ENCODE peak calls at places on chromosomes 4 and X, in four cellular contexts. G is IMR-90, F is transverse colon, P is bronchial epithelial cell. H is an unnamed sample.

GRCh38 chr4:77818667-77819408 is at the start of gene CNOT6L:
- DNase-seq in G (peak; percentile 73), F (peak; percentile 78), P (peak; percentile 70), H (no peak)

GRCh38 chr4:164012396-164013027 is 518.0 kb downstream of the TMA16 start:
- DNase-seq in G (no peak), F (no peak), P (peak; percentile 46), H (no peak)

GRCh38 chr4:66681962-66682361 is 863.3 kb downstream of the CENPC start:
- DNase-seq in G (peak; percentile 3), F (no peak), P (peak; percentile 4), H (no peak)

GRCh38 chr4:67483868-67484602 is 61.3 kb downstream of the CENPC start:
- DNase-seq in G (peak; percentile 72), F (no peak), P (peak; percentile 12), H (peak; percentile 6)

GRCh38 chrX:138745215-138745614 is 33.7 kb upstream of the FGF13 start:
- DNase-seq in G (peak; percentile 60), F (no peak), P (peak; percentile 41), H (peak; percentile 3)

GRCh38 chr4:2714071-2714770 is 41.9 kb downstream of the TNIP2 start:
- DNase-seq in G (peak; percentile 71), F (no peak), P (peak; percentile 58), H (no peak)

GRCh38 chr4:30868257-30868656 is 148.1 kb downstream of the PCDH7 start:
- DNase-seq in G (peak; percentile 30), F (no peak), P (no peak), H (no peak)

GRCh38 chrX:97858592-97858991 is 974.9 kb downstream of the RPA4 start:
- DNase-seq in G (peak; percentile 55), F (no peak), P (peak; percentile 36), H (no peak)

GRCh38 chr4:113080050-113080449 is 30.6 kb downstream of the ANK2 start:
- DNase-seq in G (peak; percentile 2), F (no peak), P (peak; percentile 38), H (no peak)

GRCh38 chr4:8292388-8293107 is 23.0 kb downstream of the HTRA3 start:
- DNase-seq in G (no peak), F (no peak), P (no peak), H (no peak)

GRCh38 chr4:57148831-57149230 is 38.6 kb upstream of the IGFBP7 start:
- DNase-seq in G (peak; percentile 80), F (no peak), P (peak; percentile 92), H (no peak)

GRCh38 chr4:70505152-70505748 is 13.1 kb upstream of the AMTN start:
- DNase-seq in G (peak; percentile 39), F (peak; percentile 55), P (peak; percentile 42), H (peak; percentile 17)

DNA sequence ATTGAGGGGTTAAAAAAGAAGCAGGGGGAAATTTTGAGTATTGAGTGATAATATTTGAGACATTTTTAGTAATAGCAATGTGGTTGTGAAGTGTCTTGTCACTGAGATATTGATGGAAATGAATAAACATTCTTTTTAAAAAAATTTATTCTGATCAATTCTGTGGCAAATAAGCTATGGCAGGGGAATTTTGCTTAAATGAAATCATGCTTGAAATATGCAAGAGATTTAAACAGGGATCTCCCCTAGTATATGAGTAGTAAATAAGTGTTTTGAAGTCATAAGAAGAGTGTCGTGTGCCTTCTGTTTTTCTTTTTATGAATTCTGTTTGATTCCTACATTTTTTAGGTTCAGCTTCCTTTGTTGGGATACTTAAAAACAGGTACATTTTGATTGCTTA is 23.2 kb downstream of the IL15 start:
- DNase-seq in G (peak; percentile 22), F (no peak), P (no peak), H (no peak)
- TF ChIP-seq CTCF in G (no peak), F (no peak), P (no peak), H (no peak)

DNA sequence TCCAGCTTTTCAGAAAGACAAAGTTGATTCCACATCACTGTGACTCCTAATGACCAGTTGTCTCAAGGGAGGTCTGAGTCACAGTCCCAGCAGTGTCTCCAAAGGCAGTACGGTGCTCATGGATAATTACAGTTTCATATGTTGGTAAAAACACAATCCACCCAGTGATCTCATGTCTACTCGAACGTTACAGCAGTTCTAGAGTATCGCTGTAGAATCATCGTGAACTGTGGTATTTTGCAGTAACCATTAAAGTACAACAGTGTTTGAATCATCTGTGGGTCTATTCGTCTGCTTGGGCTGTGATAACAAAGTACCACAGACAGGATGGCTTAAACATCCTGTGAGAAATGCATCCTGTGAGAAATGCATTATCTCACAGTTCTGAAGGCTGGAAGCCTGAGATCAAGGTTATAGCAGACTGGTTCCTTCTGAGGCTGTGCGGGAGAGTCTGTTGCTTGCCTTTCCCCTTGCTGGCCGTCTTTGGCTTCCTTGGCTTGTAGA is 121.1 kb upstream of the SORBS2 start:
- DNase-seq in G (peak; percentile 10), F (no peak), P (no peak), H (no peak)
- H3K4me3 ChIP-seq in G (no peak overlapping the region), F (no peak overlapping the region), P (no peak overlapping the region), H (no peak overlapping the region)

GRCh38 chr4:17418010-17418409 is 93.9 kb downstream of the QDPR start:
- DNase-seq in G (no peak), F (no peak), P (no peak), H (no peak)
- TF ChIP-seq CTCF in G (no peak), F (no peak), P (no peak), H (no peak)

GRCh38 chr4:13525606-13526281 is 18.6 kb downstream of the NKX3-2 start:
- DNase-seq in G (no peak), F (no peak), P (no peak), H (no peak)

GRCh38 chr4:13523105-13523477 is 21.2 kb downstream of the NKX3-2 start:
- DNase-seq in G (no peak), F (no peak), P (no peak), H (no peak)

GRCh38 chr4:13523591-13524503 is 20.5 kb downstream of the NKX3-2 start:
- DNase-seq in G (no peak), F (no peak), P (no peak), H (no peak)

GRCh38 chr4:13526658-13527057 is 17.6 kb downstream of the NKX3-2 start:
- DNase-seq in G (no peak), F (no peak), P (no peak), H (no peak)

GRCh38 chr4:13524504-13525243 is 19.6 kb downstream of the NKX3-2 start:
- DNase-seq in G (peak; percentile 57), F (no peak), P (no peak), H (no peak)
- H3K4me3 ChIP-seq in G (no peak overlapping the region), F (no peak overlapping the region), P (no peak overlapping the region), H (no peak overlapping the region)

DNA sequence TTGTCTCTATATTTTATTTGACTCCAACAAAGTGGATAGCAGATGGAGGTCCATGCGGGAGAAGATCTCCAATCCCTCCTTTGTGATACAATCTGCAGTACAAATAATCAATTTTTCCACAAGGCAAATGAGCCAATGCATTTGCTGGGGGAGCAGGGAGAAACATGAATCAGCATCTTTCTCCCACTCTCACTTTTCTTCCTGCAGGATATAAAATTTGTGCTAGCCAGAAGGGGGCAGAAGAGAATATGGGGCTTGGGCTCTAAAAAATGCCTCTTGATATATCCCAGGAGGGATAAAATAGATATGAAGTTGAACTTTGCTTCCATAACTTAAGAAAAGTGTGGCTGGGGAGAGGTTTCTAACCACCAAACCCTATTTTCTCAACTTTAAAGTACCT is 38.3 kb upstream of the CWH43 start:
- DNase-seq in G (no peak), F (no peak), P (no peak), H (no peak)
- TF ChIP-seq CTCF in G (no peak), F (no peak), P (no peak), H (no peak)

GRCh38 chr4:180827610-180828009 is 1415.6 kb upstream of the TENM3 start:
- DNase-seq in G (peak; percentile 67), F (no peak), P (peak; percentile 94), H (no peak)
- H3K4me3 ChIP-seq in G (peak overlapping the region; percentile 36), F (no peak overlapping the region), P (no peak overlapping the region), H (peak overlapping the region; percentile 2)